ENCODE peak calls at places on chromosomes 5 and 9, in six cellular contexts. C, I, R, Y, D and Z are unnamed samples.

GRCh38 chr9:6305954-6306563 is 22.1 kb upstream of the TPD52L3 start:
- ATAC-seq in Y (peak), I (peak), R (peak), C (no peak), D (peak), Z (peak)

GRCh38 chr5:38193015-38193581 is 65.3 kb upstream of the EGFLAM start:
- ATAC-seq in C (peak), R (peak), I (peak), D (peak), Y (peak), Z (peak)

GRCh38 chr5:143888912-143889311 is 77.0 kb downstream of the HMHB1 start:
- ATAC-seq in D (no peak), C (no peak), R (no peak), Y (no peak), I (no peak), Z (no peak)

GRCh38 chr9:114355821-114356220 is 26.2 kb downstream of the ORM2 start:
- ATAC-seq in R (no peak), C (no peak), Y (no peak), D (no peak), I (no peak), Z (no peak)

GRCh38 chr5:174065528-174066189 is 20.2 kb downstream of the NSG2 start:
- ATAC-seq in Y (no peak), I (no peak), D (peak), R (no peak), C (peak), Z (no peak)

GRCh38 chr5:68255305-68256130 is 40.0 kb downstream of the PIK3R1 start:
- ATAC-seq in R (peak), I (no peak), D (no peak), C (no peak), Y (no peak), Z (no peak)

GRCh38 chr5:84688566-84688965 is 303.9 kb upstream of the EDIL3 start:
- ATAC-seq in R (peak), Y (no peak), D (no peak), C (no peak), I (no peak), Z (no peak)

GRCh38 chr9:137278061-137278912 is 761 bp downstream of the TOR4A start:
- ATAC-seq in Y (no peak), I (peak), D (peak), C (no peak), R (peak), Z (no peak)

GRCh38 chr5:38866362-38867070 is 20.7 kb downstream of the OSMR start:
- ATAC-seq in D (peak), Y (peak), C (no peak), I (no peak), R (no peak), Z (no peak)

GRCh38 chr5:38853753-38854470 is 8.1 kb downstream of the OSMR start:
- ATAC-seq in C (peak), I (no peak), D (no peak), Y (peak), R (no peak), Z (peak)

GRCh38 chr9:133656211-133657119 is 20.3 kb downstream of the DBH start:
- ATAC-seq in I (no peak), R (no peak), Y (no peak), D (no peak), C (no peak), Z (no peak)

GRCh38 chr5:157956271-157956885 is 97.4 kb upstream of the CLINT1 start:
- ATAC-seq in I (no peak), C (no peak), R (peak), Y (no peak), D (no peak), Z (no peak)

GRCh38 chr5:94217745-94218144 is 400.7 kb downstream of the KIAA0825 start:
- ATAC-seq in Y (no peak), C (no peak), R (no peak), D (no peak), I (no peak), Z (no peak)

GRCh38 chr5:1091632-1092031 is 20.2 kb downstream of the SLC12A7 start:
- ATAC-seq in I (no peak), Y (no peak), R (no peak), D (no peak), C (no peak), Z (no peak)

GRCh38 chr5:14483504-14484157 is 98.0 kb upstream of the OTULINL start:
- ATAC-seq in Y (peak), C (peak), R (no peak), D (peak), I (no peak), Z (no peak)

GRCh38 chr9:121182437-121182836 is 19.2 kb downstream of the RAB14 start:
- ATAC-seq in D (no peak), Y (no peak), C (no peak), R (no peak), I (no peak), Z (no peak)

GRCh38 chr5:147732552-147732883 is 50.0 kb downstream of the JAKMIP2 start:
- ATAC-seq in R (no peak), D (no peak), C (no peak), Y (no peak), I (no peak), Z (no peak)

GRCh38 chr5:96489518-96489917 is 56.5 kb upstream of the PCSK1 start:
- ATAC-seq in I (no peak), Y (no peak), R (no peak), C (no peak), D (no peak), Z (no peak)

GRCh38 chr5:55070969-55071368 is 31.5 kb upstream of the GZMA start:
- ATAC-seq in D (no peak), C (no peak), Y (no peak), I (no peak), R (no peak), Z (no peak)

GRCh38 chr9:128244443-128245226 is 31.2 kb downstream of the GOLGA2 start:
- ATAC-seq in C (peak), I (peak), R (peak), Y (no peak), D (peak), Z (peak)

GRCh38 chr5:151208481-151208914 is 15.4 kb downstream of the CCDC69 start:
- ATAC-seq in Y (no peak), R (no peak), C (peak), D (no peak), I (peak), Z (peak)

GRCh38 chr9:101514056-101514455 is 19.6 kb upstream of the RNF20 start:
- ATAC-seq in Y (no peak), D (no peak), C (no peak), I (no peak), R (no peak), Z (no peak)

GRCh38 chr9:121440265-121440664 is 59.4 kb downstream of the GGTA1 start:
- ATAC-seq in Y (peak), I (peak), C (no peak), R (no peak), D (peak), Z (no peak)

GRCh38 chr5:143084452-143084851 is 314.3 kb downstream of the ARHGAP26 start:
- ATAC-seq in R (no peak), D (no peak), I (no peak), C (no peak), Y (no peak), Z (no peak)

GRCh38 chr9:80649001-80649420 is 1040.3 kb downstream of the TLE1 start:
- ATAC-seq in Y (no peak), I (no peak), R (no peak), C (peak), D (no peak), Z (peak)

GRCh38 chr5:132008961-132009680 is 2.3 kb downstream of the ACSL6 start:
- ATAC-seq in C (peak), D (no peak), R (peak), I (peak), Y (peak), Z (no peak)

GRCh38 chr9:134346151-134346550 is 19.9 kb downstream of the RXRA start:
- ATAC-seq in C (no peak), I (no peak), D (no peak), R (no peak), Y (no peak), Z (no peak)

GRCh38 chr9:89926691-89927220 is 321.9 kb downstream of the GADD45G start:
- ATAC-seq in Y (no peak), C (no peak), I (no peak), R (no peak), D (no peak), Z (peak)

GRCh38 chr9:68832101-68832500 is 127.1 kb downstream of the PIP5K1B start:
- ATAC-seq in R (no peak), Y (no peak), C (no peak), D (no peak), I (no peak), Z (no peak)

GRCh38 chr9:68515304-68516017 is 25.2 kb downstream of the TMEM252 start:
- ATAC-seq in Y (peak), C (peak), R (no peak), I (no peak), D (no peak), Z (peak)

GRCh38 chr5:21049900-21050299 is 1061.9 kb upstream of the CDH18 start:
- ATAC-seq in R (no peak), Y (no peak), D (no peak), I (no peak), C (no peak), Z (no peak)

GRCh38 chr9:5510360-5510931 is at the start of gene PDCD1LG2:
- ATAC-seq in I (no peak), Y (peak), R (peak), D (no peak), C (no peak), Z (peak)

GRCh38 chr5:83255268-83255667 is 177.9 kb downstream of the XRCC4 start:
- ATAC-seq in D (no peak), C (no peak), I (no peak), R (no peak), Y (no peak), Z (no peak)

GRCh38 chr9:120363697-120364096 is 216.3 kb downstream of the CDK5RAP2 start:
- ATAC-seq in I (peak), D (peak), Y (no peak), R (no peak), C (no peak), Z (no peak)

GRCh38 chr5:179823937-179824744 is 3.4 kb downstream of the SQSTM1 start:
- ATAC-seq in D (no peak), I (no peak), R (no peak), C (no peak), Y (no peak), Z (no peak)

GRCh38 chr5:179820483-179821297 is at the start of gene SQSTM1:
- ATAC-seq in R (peak), D (peak), I (peak), C (peak), Y (peak), Z (peak)

GRCh38 chr5:179821298-179822058 is 773 bp downstream of the SQSTM1 start:
- ATAC-seq in D (peak), Y (peak), C (peak), R (peak), I (peak), Z (peak)

GRCh38 chr5:179822059-179822432 is 1.3 kb downstream of the SQSTM1 start:
- ATAC-seq in R (no peak), D (no peak), C (no peak), Y (no peak), I (no peak), Z (no peak)

DNA sequence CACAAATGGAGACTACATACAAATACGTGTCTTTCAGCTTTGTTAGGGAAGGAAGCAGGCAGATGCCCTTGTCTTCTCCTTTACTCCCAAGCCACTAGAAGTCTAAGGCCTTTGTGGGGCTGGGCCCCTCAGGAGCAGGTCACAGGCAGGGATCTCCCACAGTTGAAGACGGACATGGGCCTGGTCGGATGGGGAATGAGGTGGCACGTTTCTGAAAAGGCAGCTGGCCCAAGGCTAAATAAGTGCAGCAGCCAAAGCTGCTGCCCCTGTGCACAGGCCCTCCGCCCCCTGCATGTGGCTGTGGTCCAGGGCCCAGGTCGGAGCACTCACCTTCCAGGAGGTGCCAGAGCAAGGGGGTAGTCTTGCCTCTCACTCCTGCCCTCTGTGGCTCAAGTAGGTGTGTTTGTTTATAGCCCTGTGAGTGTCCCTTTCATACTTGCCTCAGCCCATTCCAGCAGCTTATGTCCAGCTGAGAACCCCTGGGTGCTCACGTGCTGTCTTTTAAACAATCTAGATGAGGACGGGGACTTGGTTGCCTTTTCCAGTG is 1.8 kb downstream of the SQSTM1 start:
- ATAC-seq in R (no peak), Y (no peak), C (no peak), D (no peak), I (no peak), Z (no peak)
- H3K4me3 ChIP-seq in R (peak), Y (peak), C (peak), D (peak), I (peak), Z (peak)

DNA sequence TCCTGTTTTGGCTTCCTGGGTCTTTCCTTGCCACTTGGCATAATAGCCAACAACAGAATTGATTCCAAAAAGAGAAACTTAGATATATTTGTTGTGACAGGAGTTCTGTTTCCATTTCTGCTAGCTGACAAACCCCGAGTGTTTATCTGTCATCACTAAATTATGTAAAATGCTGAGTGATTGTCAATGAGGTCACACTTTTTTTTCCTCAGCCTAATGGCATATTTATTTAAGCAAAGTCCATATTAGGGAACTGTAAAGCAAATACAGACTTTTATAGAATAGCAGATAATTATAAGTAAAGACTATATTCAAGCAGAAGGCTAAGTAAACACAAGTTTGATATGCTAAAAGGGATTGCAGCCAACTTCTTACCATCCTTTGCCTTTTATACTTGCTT is 64.1 kb downstream of the RGS7BP start:
- ATAC-seq in Y (no peak), D (no peak), C (no peak), R (no peak), I (no peak), Z (no peak)
- TF ChIP-seq EP300 in Y (no peak), D (no peak), C (no peak), R (no peak), I (no peak), Z (no peak)

DNA sequence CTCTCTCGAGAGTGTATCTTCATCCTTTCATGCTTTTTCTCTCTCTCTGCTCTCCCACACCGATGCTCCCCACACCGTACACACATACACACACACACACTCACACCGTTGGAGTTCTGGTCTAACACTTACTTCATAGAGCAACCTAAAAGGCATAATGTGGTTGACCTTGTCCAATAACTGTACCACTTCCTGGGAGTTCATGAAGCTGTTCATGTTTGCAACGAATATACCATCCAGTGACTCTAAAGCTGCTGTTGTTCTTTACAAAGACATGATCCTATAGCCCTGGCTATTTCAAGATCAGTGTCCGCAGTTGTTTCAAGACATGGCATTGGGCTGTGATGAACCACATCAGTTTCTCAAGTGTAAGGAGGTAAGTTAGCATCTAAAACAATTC is 10.0 kb downstream of the MEF2C start:
- ATAC-seq in D (no peak), R (peak), Y (no peak), C (no peak), I (no peak), Z (no peak)
- H3K27ac ChIP-seq in D (no peak), R (peak), Y (no peak), C (peak), I (no peak), Z (no peak)

DNA sequence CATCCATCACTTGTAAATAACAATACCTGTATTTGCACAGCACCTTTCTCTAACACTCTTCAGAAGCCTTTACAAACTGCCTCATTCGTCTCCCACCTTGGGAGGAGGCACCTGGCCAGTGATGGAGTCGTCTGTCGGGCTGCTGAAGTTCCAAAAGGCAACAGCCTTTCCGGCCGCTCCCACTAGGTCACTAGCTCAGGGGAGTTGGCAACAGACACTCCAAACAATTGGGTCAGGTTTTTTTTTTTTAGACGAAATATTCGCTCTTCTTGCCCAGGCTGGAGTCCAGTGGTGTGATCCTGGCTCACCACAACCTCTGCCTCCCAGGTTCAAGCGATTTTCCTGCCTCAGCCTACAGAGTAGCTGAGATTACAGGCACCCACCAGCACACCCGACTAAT is 4.0 kb downstream of the DAP start:
- ATAC-seq in I (no peak), D (no peak), C (no peak), Y (no peak), R (no peak), Z (no peak)
- H3K4me3 ChIP-seq in I (no peak), D (no peak), C (no peak), Y (no peak), R (peak), Z (no peak)

DNA sequence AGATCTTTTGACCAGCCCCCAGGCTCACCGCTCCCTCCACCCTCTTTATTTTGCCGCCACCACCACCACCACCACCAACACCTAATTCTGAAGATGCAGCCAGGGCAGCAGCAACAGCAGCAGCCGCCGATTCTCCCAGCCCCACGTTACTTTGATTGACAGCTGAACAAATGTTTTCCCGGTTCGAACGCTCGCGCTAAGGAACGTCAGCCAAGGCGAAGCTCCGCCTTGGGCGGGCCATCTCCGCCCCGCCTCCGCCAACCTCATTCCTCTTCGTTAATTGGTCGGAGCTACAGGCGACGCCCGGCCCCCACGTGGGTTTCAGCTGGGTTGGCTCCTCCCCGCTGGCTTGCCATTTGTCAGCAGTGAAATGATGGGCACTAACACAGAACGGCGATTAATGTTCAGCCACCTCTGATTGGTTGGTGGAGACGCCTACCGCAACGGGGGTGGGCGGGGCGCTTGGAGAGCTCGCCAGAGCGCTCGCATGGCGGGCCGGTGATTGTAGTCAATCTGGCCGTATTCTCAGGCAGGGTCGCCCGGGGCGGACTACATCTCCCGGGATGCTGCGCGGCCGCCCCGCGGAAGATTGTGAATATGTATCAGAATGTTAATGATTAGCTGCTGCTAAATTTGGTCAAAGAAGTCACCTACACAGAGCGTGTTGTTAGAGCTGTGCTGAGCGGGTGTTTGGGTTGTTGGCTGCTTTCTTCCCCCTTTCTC is at the start of gene TLE4:
- ATAC-seq in D (peak), C (peak), I (peak), Y (peak), R (peak), Z (peak)
- TF ChIP-seq EP300 in D (no peak), C (no peak), I (no peak), Y (no peak), R (no peak), Z (no peak)

GRCh38 chr5:25095261-25095660 is 450.5 kb upstream of the CDH10 start:
- ATAC-seq in R (peak), Y (no peak), D (no peak), C (no peak), I (no peak), Z (no peak)
- H3K27ac ChIP-seq in R (no peak), Y (no peak), D (no peak), C (no peak), I (no peak), Z (no peak)

GRCh38 chr5:172611913-172612312 is 29.1 kb upstream of the NEURL1B start:
- ATAC-seq in I (no peak), R (no peak), C (no peak), D (no peak), Y (no peak), Z (no peak)
- H3K4me3 ChIP-seq in I (no peak), R (no peak), C (no peak), D (no peak), Y (no peak), Z (no peak)

GRCh38 chr9:88682431-88682831 is 147.5 kb downstream of the NXNL2 start:
- ATAC-seq in D (no peak), R (no peak), I (no peak), Y (no peak), C (no peak), Z (peak)
- TF ChIP-seq EP300 in D (no peak), R (no peak), I (no peak), Y (no peak), C (no peak), Z (no peak)

GRCh38 chr5:126516133-126516532 is 78.9 kb downstream of the ALDH7A1 start:
- ATAC-seq in C (no peak), R (no peak), I (no peak), Y (no peak), D (no peak), Z (no peak)
- H3K27ac ChIP-seq in C (no peak), R (no peak), I (peak), Y (no peak), D (no peak), Z (no peak)

DNA sequence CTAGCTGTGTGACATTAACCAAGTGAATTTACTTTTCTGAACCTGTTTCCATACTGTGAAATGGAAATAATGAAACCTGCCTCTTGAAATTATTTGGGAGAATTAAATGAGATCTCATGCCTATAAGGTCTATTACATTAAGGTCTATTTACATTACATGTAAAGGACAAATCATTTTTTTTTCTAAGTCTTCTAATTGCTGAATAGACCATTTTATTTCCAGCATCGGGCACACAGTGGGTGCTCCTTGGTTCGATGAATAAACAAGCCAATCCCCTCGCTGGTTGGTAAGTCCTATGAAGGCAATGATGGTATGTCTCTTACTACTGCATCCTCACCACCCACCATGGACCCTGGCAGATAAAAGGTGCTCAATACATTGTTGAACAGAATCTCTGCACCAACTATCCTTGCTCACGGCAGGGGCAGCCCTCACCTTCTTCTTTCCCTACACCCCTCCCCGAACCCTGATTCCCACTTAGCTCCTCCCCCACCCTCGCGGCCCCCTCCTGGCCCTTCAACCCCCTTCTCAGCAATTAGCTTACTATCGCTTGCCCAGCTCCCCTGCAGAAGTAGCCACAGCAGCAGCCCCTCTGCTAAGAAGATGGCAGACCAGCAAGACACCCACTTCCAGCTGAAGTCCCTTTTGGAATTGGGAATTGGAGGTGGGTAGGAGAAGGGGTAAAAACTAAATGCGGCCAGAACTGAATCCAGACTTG is 3.0 kb downstream of the PCDH1 start:
- ATAC-seq in I (no peak), C (no peak), R (no peak), D (no peak), Y (no peak), Z (no peak)
- H3K4me3 ChIP-seq in I (peak), C (peak), R (no peak), D (peak), Y (no peak), Z (peak)